ENCODE peak calls at places on chromosomes 12 and 14, in seven cellular contexts. T, F, M, I, P, H and B are unnamed samples.

GRCh38 chr14:104223101-104223809 is 84.9 kb downstream of the KIF26A start:
- DNase-seq in T (no peak), F (no peak), M (no peak), I (no peak), P (no peak), H (peak), B (no peak)

GRCh38 chr14:76011959-76012802 is 26.6 kb downstream of the IFT43 start:
- DNase-seq in T (no peak), F (peak), M (no peak), I (no peak), P (no peak), H (peak), B (no peak)

GRCh38 chr14:32449640-32450039 is 120.5 kb downstream of the AKAP6 start:
- DNase-seq in T (no peak), F (no peak), M (no peak), I (no peak), P (no peak), H (no peak), B (no peak)

GRCh38 chr14:102346645-102347044 is 16.0 kb downstream of the CINP start:
- DNase-seq in T (no peak), F (no peak), M (no peak), I (no peak), P (no peak), H (no peak), B (no peak)

GRCh38 chr12:28033538-28033915 is 61.0 kb upstream of the PTHLH start:
- DNase-seq in T (no peak), F (no peak), M (no peak), I (no peak), P (no peak), H (no peak), B (no peak)

GRCh38 chr12:49946086-49946485 is 4.5 kb upstream of the AQP2 start:
- DNase-seq in T (no peak), F (no peak), M (no peak), I (no peak), P (no peak), H (no peak), B (no peak)

GRCh38 chr12:6631549-6631961 is 4.2 kb downstream of the LPAR5 start:
- DNase-seq in T (no peak), F (no peak), M (no peak), I (no peak), P (no peak), H (no peak), B (no peak)

GRCh38 chr14:98304574-98304973 is 967.4 kb downstream of the BCL11B start:
- DNase-seq in T (no peak), F (no peak), M (no peak), I (no peak), P (no peak), H (no peak), B (no peak)

GRCh38 chr12:92506460-92506859 is 196.3 kb upstream of the PLEKHG7 start:
- DNase-seq in T (no peak), F (no peak), M (no peak), I (no peak), P (peak), H (no peak), B (no peak)

GRCh38 chr12:24479131-24479530 is 469.8 kb downstream of the BCAT1 start:
- DNase-seq in T (no peak), F (no peak), M (no peak), I (no peak), P (no peak), H (peak), B (no peak)

GRCh38 chr14:58919262-58919661 is 269.2 kb upstream of the DAAM1 start:
- DNase-seq in T (no peak), F (no peak), M (no peak), I (no peak), P (peak), H (peak), B (no peak)

GRCh38 chr12:74988156-74988555 is 221.5 kb downstream of the KCNC2 start:
- DNase-seq in T (no peak), F (no peak), M (no peak), I (no peak), P (no peak), H (no peak), B (no peak)

GRCh38 chr12:97748298-97748697 is 285.7 kb downstream of the RMST start:
- DNase-seq in T (no peak), F (no peak), M (no peak), I (no peak), P (peak), H (no peak), B (no peak)

GRCh38 chr12:22993639-22994038 is 368.7 kb downstream of the ETNK1 start:
- DNase-seq in T (no peak), F (no peak), M (no peak), I (no peak), P (no peak), H (no peak), B (no peak)